ENCODE peak calls at places on chromosomes 13 and 19, in nine cellular contexts. T, I, F, C, P, Z, K, H and N are unnamed samples.

GRCh38 chr19:48333467-48334384 is 8.4 kb downstream of the EMP3 start:
- DNase-seq in I (peak; percentile 95), Z (peak; percentile 98), F (peak; percentile 84), C (peak; percentile 86), P (no peak), K (peak; percentile 95), H (peak; percentile 89), T (peak; percentile 64), N (peak; percentile 96)

GRCh38 chr13:111183959-111184684 is 69.0 kb downstream of the ARHGEF7 start:
- DNase-seq in K (no peak), P (no peak), C (no peak), T (no peak), I (no peak), H (no peak), F (no peak), Z (no peak), N (no peak)

GRCh38 chr13:81184556-81185265 is 843.8 kb upstream of the SPRY2 start:
- DNase-seq in Z (no peak), K (no peak), H (no peak), C (no peak), I (peak; percentile 86), T (no peak), F (no peak), P (no peak), N (no peak)

GRCh38 chr19:8611890-8612806 is 1.6 kb upstream of the ADAMTS10 start:
- DNase-seq in C (peak; percentile 58), F (no peak), T (peak; percentile 63), Z (peak; percentile 94), P (no peak), H (peak; percentile 85), I (peak; percentile 79), K (peak; percentile 56), N (peak; percentile 78)

GRCh38 chr13:68481130-68481529 is 1251.0 kb upstream of the PCDH9 start:
- DNase-seq in Z (no peak), C (no peak), T (no peak), I (no peak), H (no peak), K (no peak), P (peak; percentile 16), F (no peak), N (no peak)

GRCh38 chr13:51844862-51845573 is at the start of gene TMEM272:
- DNase-seq in H (peak; percentile 55), K (peak; percentile 62), C (peak; percentile 31), Z (peak; percentile 39), P (peak; percentile 43), F (peak; percentile 87), T (no peak), I (peak; percentile 67), N (peak; percentile 65)

GRCh38 chr19:31439270-31439573 is 90.0 kb upstream of the TSHZ3 start:
- DNase-seq in K (no peak), I (no peak), C (no peak), H (no peak), P (no peak), Z (no peak), F (no peak), T (no peak), N (peak; percentile 21)

GRCh38 chr19:10260141-10260584 is 8.1 kb downstream of the MRPL4 start:
- DNase-seq in P (peak; percentile 30), F (no peak), I (no peak), Z (no peak), H (no peak), K (no peak), T (no peak), C (no peak), N (no peak)

GRCh38 chr13:71460179-71460578 is 406.8 kb downstream of the DACH1 start:
- DNase-seq in K (no peak), H (no peak), Z (no peak), F (no peak), I (no peak), T (no peak), C (no peak), P (no peak), N (no peak)

GRCh38 chr13:61880576-61881283 is 465.1 kb upstream of the PCDH20 start:
- DNase-seq in P (peak; percentile 21), C (no peak), F (peak; percentile 24), I (peak; percentile 83), H (no peak), Z (peak; percentile 34), T (no peak), K (no peak), N (peak; percentile 66)

GRCh38 chr13:98741741-98742435 is 10.6 kb downstream of the SLC15A1 start:
- DNase-seq in K (no peak), H (no peak), Z (no peak), I (no peak), P (no peak), T (no peak), C (no peak), F (no peak), N (no peak)

GRCh38 chr13:36680918-36681317 is 7.1 kb downstream of the SERTM1 start:
- DNase-seq in H (no peak), C (no peak), P (no peak), F (no peak), T (no peak), Z (no peak), K (no peak), I (no peak), N (no peak)
- H3K27ac ChIP-seq in H (no peak overlapping the region), C (no peak overlapping the region), P (no peak overlapping the region), F (no peak overlapping the region), T (no peak overlapping the region), Z (no peak overlapping the region), K (no peak overlapping the region), I (no peak overlapping the region), N (no peak overlapping the region)

DNA sequence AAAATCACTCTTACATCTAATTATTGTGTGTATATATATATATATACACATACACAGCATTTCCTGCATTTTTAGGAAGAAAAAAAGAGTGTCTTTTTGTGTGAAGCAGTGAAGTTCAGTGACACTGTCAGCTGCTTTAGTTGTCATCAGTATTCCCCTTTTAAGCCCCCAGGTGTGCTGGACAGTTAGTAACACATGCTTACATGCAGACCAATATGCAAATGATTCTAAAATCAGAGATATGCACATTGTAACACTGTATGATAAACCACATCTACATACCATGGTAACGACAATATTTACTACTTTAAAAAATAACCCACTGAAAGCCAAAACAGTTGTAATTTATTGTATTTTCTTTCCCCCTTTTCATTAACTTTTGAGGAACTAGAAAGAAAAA is 16.9 kb downstream of the LHFPL6 start:
- DNase-seq in F (no peak), T (no peak), C (no peak), K (no peak), H (no peak), Z (no peak), I (no peak), P (no peak), N (no peak)
- H3K27ac ChIP-seq in F (no peak overlapping the region), T (no peak overlapping the region), C (no peak overlapping the region), K (no peak overlapping the region), H (no peak overlapping the region), Z (no peak overlapping the region), I (no peak overlapping the region), P (no peak overlapping the region), N (no peak overlapping the region)

GRCh38 chr19:16391301-16392055 is 66.9 kb downstream of the KLF2 start:
- DNase-seq in I (no peak), T (no peak), K (no peak), C (no peak), F (no peak), P (no peak), H (no peak), Z (no peak), N (no peak)

GRCh38 chr19:16394681-16395375 is 70.2 kb downstream of the KLF2 start:
- DNase-seq in T (no peak), K (no peak), P (no peak), H (no peak), Z (no peak), I (no peak), F (no peak), C (no peak), N (no peak)

GRCh38 chr19:16389848-16390247 is 65.2 kb downstream of the KLF2 start:
- DNase-seq in C (no peak), H (no peak), P (no peak), F (no peak), K (no peak), T (no peak), Z (no peak), I (no peak), N (no peak)

GRCh38 chr19:16397791-16398529 is 73.3 kb downstream of the KLF2 start:
- DNase-seq in Z (no peak), T (no peak), C (no peak), P (no peak), I (no peak), F (no peak), H (no peak), K (no peak), N (no peak)

GRCh38 chr19:16394111-16394510 is 69.5 kb downstream of the KLF2 start:
- DNase-seq in C (no peak), H (no peak), I (no peak), Z (no peak), T (no peak), F (no peak), K (no peak), P (no peak), N (no peak)
- H3K27ac ChIP-seq in C (peak overlapping the region; percentile 7), H (no peak overlapping the region), I (no peak overlapping the region), Z (no peak overlapping the region), T (no peak overlapping the region), F (no peak overlapping the region), K (no peak overlapping the region), P (no peak overlapping the region), N (no peak overlapping the region)

GRCh38 chr13:39401756-39402155 is 201.2 kb downstream of the LHFPL6 start:
- DNase-seq in Z (no peak), K (no peak), T (no peak), I (no peak), P (no peak), C (no peak), H (no peak), F (no peak), N (no peak)
- H3K27ac ChIP-seq in Z (no peak overlapping the region), K (no peak overlapping the region), T (no peak overlapping the region), I (no peak overlapping the region), P (no peak overlapping the region), C (no peak overlapping the region), H (no peak overlapping the region), F (no peak overlapping the region), N (no peak overlapping the region)

DNA sequence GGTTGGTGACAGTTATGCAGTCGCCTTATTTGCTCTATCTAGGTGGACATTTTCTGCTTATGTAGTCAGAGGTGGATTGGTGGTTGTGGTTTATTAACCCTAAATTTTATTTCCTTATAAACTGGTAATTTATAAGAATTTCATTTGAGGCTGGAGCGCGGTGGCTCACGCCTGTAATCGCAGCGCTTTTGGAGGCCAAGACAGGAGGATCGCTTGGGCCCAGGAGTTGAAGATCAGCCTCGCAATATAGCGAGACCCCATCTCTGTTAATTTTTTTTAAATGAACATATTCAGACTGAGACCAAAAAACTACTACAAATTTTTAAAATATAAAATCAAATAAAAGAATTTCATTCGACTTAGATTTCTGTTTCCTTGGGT is 810 bp downstream of the ZNF627 start:
- DNase-seq in C (no peak), T (no peak), F (no peak), I (no peak), H (no peak), Z (no peak), K (no peak), P (no peak), N (no peak)
- H3K27ac ChIP-seq in C (peak overlapping the region; percentile 86), T (no peak overlapping the region), F (peak overlapping the region; percentile 91), I (no peak overlapping the region), H (peak overlapping the region; percentile 96), Z (peak overlapping the region; percentile 100), K (peak overlapping the region; percentile 81), P (peak overlapping the region; percentile 85), N (peak overlapping the region; percentile 99)